ENCODE peak calls at places on chromosomes 2 and 18, in seven cellular contexts. M is spleen; Q is CD8-positive, alpha-beta T cell; Y is HCT116; T is BE2C; R is body of pancreas; K is naive thymus-derived CD4-positive, alpha-beta T cell. O is an unnamed sample. For H3K4me1 and H3K27me3, the result is how much of the 10 kb centered on the place peaks cover.

GRCh38 chr2:154375625-154376020 is 322.9 kb upstream of the KCNJ3 start:
- DNase-seq in M (no peak), Q (no peak), Y (peak), T (peak), R (no peak), K (no peak), O (no peak)

GRCh38 chr2:188596054-188596453 is 304.4 kb downstream of the GULP1 start:
- DNase-seq in M (no peak), Q (no peak), Y (no peak), T (no peak), R (no peak), K (no peak), O (no peak)

GRCh38 chr18:47409519-47409918 is 158.1 kb upstream of the SKOR2 start:
- DNase-seq in M (no peak), Q (no peak), Y (no peak), T (no peak), R (no peak), K (no peak), O (no peak)

GRCh38 chr2:13522917-13523821 is 806.4 kb downstream of the TRIB2 start:
- DNase-seq in M (no peak), Q (no peak), Y (no peak), T (no peak), R (peak), K (no peak), O (no peak)

GRCh38 chr18:52682260-52682659 is 342.3 kb downstream of the DCC start:
- DNase-seq in M (no peak), Q (no peak), Y (no peak), T (no peak), R (no peak), K (no peak), O (no peak)

GRCh38 chr2:86302320-86302719 is 35.1 kb downstream of the REEP1 start:
- DNase-seq in M (no peak), Q (no peak), Y (no peak), T (no peak), R (no peak), K (no peak), O (no peak)

GRCh38 chr2:48529189-48529588 is 765 bp upstream of the STON1 start:
- DNase-seq in M (no peak), Q (no peak), Y (no peak), T (no peak), R (no peak), K (no peak), O (no peak)

GRCh38 chr2:202032841-202033316 is 776 bp upstream of the FZD7 start:
- DNase-seq in M (peak), Q (peak), Y (peak), T (peak), R (peak), K (peak), O (peak)

GRCh38 chr2:156486175-156486574 is 50.0 kb downstream of the GPD2 start:
- DNase-seq in M (no peak), Q (no peak), Y (no peak), T (no peak), R (no peak), K (no peak), O (no peak)

GRCh38 chr18:23453657-23454011 is 547 bp downstream of the RIOK3 start:
- DNase-seq in M (no peak), Q (no peak), Y (no peak), T (no peak), R (no peak), K (peak), O (no peak)

GRCh38 chr2:166167451-166167850 is 39.6 kb upstream of the SCN1A start:
- DNase-seq in M (no peak), Q (no peak), Y (no peak), T (no peak), R (no peak), K (no peak), O (no peak)

GRCh38 chr2:23803965-23804542 is 122.9 kb downstream of the ATAD2B start:
- DNase-seq in M (no peak), Q (no peak), Y (no peak), T (peak), R (peak), K (no peak), O (no peak)

GRCh38 chr2:226564667-226565066 is 235.0 kb downstream of the IRS1 start:
- DNase-seq in M (no peak), Q (no peak), Y (no peak), T (no peak), R (no peak), K (no peak), O (no peak)

GRCh38 chr2:59025157-59025757 is 784.1 kb upstream of the FANCL start:
- DNase-seq in M (peak), Q (peak), Y (peak), T (peak), R (peak), K (no peak), O (no peak)

GRCh38 chr2:191113761-191114160 is 37.0 kb downstream of the STAT4 start:
- DNase-seq in M (no peak), Q (no peak), Y (no peak), T (no peak), R (no peak), K (no peak), O (no peak)
- H3K4me1 ChIP-seq in M (under half), Q (under half), Y (under half), T (under half), R (under half), K (under half), O (under half)

GRCh38 chr2:176081993-176082884 is 1.5 kb downstream of the EVX2 start:
- DNase-seq in M (no peak), Q (no peak), Y (no peak), T (peak), R (no peak), K (no peak), O (no peak)

GRCh38 chr2:176081451-176081992 is 2.2 kb downstream of the EVX2 start:
- DNase-seq in M (no peak), Q (no peak), Y (no peak), T (no peak), R (no peak), K (no peak), O (no peak)

GRCh38 chr2:176079851-176080539 is 3.8 kb downstream of the EVX2 start:
- DNase-seq in M (no peak), Q (no peak), Y (peak), T (peak), R (no peak), K (no peak), O (no peak)

GRCh38 chr2:176079285-176079830 is 4.4 kb downstream of the EVX2 start:
- DNase-seq in M (no peak), Q (no peak), Y (no peak), T (no peak), R (no peak), K (no peak), O (no peak)

GRCh38 chr2:176080540-176081355 is 3.0 kb downstream of the EVX2 start:
- DNase-seq in M (no peak), Q (no peak), Y (no peak), T (no peak), R (no peak), K (no peak), O (no peak)
- H3K27me3 ChIP-seq in M (half or more), Q (half or more), Y (under half), T (half or more), R (under half), K (under half), O (half or more)

GRCh38 chr2:217742276-217742675 is 260.5 kb downstream of the TNS1 start:
- DNase-seq in M (no peak), Q (no peak), Y (no peak), T (no peak), R (no peak), K (no peak), O (no peak)
- H3K4me1 ChIP-seq in M (under half), Q (under half), Y (under half), T (under half), R (under half), K (under half), O (under half)

DNA sequence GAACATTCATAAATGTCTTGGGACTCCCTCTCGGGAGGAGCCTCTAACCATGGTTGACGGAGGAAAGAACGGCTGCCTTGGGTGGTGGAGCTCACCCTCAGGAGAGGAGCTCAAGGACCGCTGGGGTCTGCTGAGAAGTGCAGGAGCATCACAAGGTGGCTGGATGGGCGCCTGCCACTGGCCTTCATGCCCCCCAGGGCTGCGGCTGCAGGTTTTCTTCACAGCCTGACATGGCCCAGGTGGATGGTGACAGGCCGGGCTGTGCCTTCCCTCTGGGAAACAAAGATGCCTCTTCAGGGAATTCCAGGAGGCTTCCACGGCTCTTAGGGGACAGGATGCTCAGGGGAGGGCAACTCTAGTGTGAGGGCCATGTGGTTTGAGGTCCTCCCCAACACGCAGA is 119.5 kb upstream of the PXDN start:
- DNase-seq in M (no peak), Q (no peak), Y (no peak), T (no peak), R (no peak), K (no peak), O (no peak)
- H3K27me3 ChIP-seq in M (under half), Q (under half), Y (under half), T (under half), R (under half), K (under half), O (under half)

GRCh38 chr2:127377262-127377661 is 10.5 kb downstream of the MAP3K2 start:
- DNase-seq in M (no peak), Q (no peak), Y (no peak), T (no peak), R (no peak), K (no peak), O (no peak)

GRCh38 chr2:127376265-127376664 is 11.5 kb downstream of the MAP3K2 start:
- DNase-seq in M (no peak), Q (no peak), Y (no peak), T (no peak), R (no peak), K (no peak), O (no peak)

GRCh38 chr2:127370010-127370409 is 17.8 kb downstream of the MAP3K2 start:
- DNase-seq in M (no peak), Q (no peak), Y (no peak), T (no peak), R (no peak), K (no peak), O (no peak)

GRCh38 chr2:127371037-127371436 is 16.7 kb downstream of the MAP3K2 start:
- DNase-seq in M (no peak), Q (no peak), Y (peak), T (no peak), R (no peak), K (no peak), O (no peak)

GRCh38 chr2:127373362-127374083 is 14.3 kb downstream of the MAP3K2 start:
- DNase-seq in M (no peak), Q (no peak), Y (no peak), T (no peak), R (no peak), K (no peak), O (no peak)
- H3K4me1 ChIP-seq in M (under half), Q (under half), Y (under half), T (under half), R (under half), K (under half), O (under half)

GRCh38 chr2:20852670-20853069 is 29.8 kb upstream of the LDAH start:
- DNase-seq in M (no peak), Q (no peak), Y (no peak), T (no peak), R (no peak), K (no peak), O (no peak)

GRCh38 chr2:20855456-20855855 is 32.6 kb upstream of the LDAH start:
- DNase-seq in M (no peak), Q (no peak), Y (no peak), T (no peak), R (no peak), K (no peak), O (no peak)

DNA sequence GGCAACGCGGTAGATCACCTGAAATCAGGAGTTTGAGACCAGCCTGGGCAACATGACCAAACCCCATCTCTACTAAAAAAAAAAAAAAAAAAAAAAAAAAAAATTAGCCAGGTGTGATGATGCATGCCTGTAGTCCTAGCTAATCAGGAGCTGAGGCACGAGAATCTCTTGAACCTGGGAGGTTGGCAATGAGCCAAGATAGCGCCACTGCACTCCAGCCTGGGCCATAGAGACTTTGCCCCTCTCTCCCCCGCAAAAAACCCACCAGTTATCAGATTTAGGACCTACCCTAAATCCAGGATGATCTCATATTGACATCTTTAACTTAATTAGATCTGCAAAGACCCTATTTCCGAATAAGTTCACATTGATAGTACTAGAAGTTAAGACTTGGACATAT is 29.2 kb upstream of the LDAH start:
- DNase-seq in M (no peak), Q (no peak), Y (no peak), T (peak), R (no peak), K (no peak), O (no peak)
- H3K27me3 ChIP-seq in M (under half), Q (under half), Y (under half), T (under half), R (under half), K (under half), O (under half)

DNA sequence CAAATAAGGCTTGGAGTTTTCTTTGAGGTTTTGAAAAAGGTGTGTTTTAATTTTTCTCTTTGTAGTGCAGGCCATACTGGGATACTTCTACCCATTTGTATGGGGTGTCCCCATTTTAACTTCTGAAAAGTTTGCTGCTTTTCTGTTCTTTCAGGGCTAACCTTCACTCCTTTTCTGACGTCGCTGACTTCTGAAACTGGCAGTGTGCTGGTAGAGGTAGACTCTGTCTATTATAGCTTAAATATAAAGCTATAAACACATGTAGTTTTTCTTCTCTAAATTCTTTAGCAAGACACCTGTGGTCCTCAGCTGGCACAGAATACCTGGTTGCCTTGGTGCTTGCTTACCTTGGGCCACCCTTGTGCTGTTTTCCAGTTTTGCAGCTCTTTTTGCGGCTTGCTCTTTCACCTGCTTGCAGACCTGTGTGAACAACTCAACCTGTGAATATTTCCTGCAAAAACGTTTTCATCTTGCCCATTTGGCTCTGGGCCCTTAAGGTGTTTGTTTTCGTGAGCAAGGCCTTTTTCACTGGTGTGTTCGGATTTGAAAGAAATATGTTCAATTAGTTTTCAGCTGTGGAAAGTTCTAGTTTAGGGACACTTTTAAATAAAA is 42.2 kb downstream of the PHLPP1 start:
- DNase-seq in M (no peak), Q (no peak), Y (no peak), T (no peak), R (peak), K (no peak), O (no peak)
- H3K4me1 ChIP-seq in M (under half), Q (under half), Y (under half), T (under half), R (half or more), K (under half), O (under half)

DNA sequence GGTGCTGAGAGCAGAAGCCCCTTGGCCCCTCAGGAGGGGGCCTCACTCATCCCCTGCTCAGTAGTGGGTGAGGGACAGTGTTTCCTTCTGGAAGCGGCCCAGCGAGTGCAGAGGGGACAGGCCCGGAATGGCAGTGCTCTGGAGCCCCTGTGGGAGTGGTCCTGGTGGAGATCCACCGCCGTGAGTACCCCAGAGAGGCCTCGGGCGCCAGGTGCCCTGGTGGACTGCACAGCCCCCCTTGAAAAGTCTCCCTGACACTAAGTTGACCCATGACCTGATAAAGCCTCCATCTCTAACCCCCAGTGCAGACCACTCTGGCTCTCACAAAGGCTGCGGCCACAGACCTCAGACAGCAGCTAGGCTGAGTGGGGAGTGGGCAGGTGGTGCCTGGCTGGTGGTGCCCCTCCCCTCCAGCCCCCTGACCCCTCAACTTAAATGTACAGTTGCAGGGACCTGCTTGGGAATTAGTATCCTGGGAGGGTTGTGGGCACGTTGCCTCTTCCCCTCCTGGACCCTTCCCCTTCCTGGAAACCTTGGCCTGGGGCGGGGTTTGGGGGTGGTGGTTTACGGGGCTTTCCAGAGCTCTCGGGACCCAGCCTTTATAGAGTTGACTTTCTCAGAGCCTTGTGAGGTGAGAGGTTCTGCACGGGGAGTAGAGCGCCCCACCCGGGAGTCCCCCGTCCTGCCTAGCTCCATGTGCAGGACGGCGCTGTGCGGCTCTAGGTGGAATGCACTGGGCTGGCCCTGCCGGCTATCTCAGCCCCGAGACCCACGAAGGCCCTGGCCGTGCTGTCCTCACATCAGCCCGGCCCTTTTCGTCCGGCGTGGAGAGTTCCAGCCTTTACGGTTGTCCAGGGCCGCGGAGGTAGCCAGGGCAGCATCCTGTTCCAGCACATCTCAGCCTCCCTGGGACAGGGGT is 62.7 kb downstream of the RTP5 start:
- DNase-seq in M (no peak), Q (peak), Y (no peak), T (no peak), R (no peak), K (no peak), O (no peak)
- H3K27me3 ChIP-seq in M (under half), Q (under half), Y (under half), T (under half), R (under half), K (under half), O (under half)

GRCh38 chr18:9608728-9609127 is 5.6 kb downstream of the PPP4R1 start:
- DNase-seq in M (no peak), Q (no peak), Y (no peak), T (no peak), R (no peak), K (no peak), O (no peak)
- H3K4me1 ChIP-seq in M (under half), Q (under half), Y (under half), T (under half), R (under half), K (under half), O (under half)